ENCODE peak calls at places on chromosomes 5 and 9, in ten cellular contexts. One of them, this sample, is unnamed.

GRCh38 chr9:34546834-34547827 is 24.3 kb upstream of the ENHO start:
- DNase-seq in ascending aorta: peak; percentile 75
- DNase-seq in stimulated activated CD4-positive, alpha-beta T cell treated with anti-CD3 and anti-CD28 coated beads, Interleukin-4, amount 100 ng/mL, for 1 hour: peak; percentile 59
- DNase-seq in stimulated activated CD8-positive, alpha-beta memory T cell treated with anti-CD3 and anti-CD28 coated beads, Interleukin-7, amount 100 ng/mL, for 48 hours: peak; percentile 21
- DNase-seq in T1000: no peak
- DNase-seq in adrenal gland: peak; percentile 45
- DNase-seq in HAP-1: peak; percentile 87
- DNase-seq in pons: peak; percentile 74
- DNase-seq in cerebellar nuclear complex: peak; percentile 18
- DNase-seq in neural crest cell: peak; percentile 79
- DNase-seq in this sample: peak; percentile 39

GRCh38 chr5:179778591-179778990 is 15.2 kb upstream of the LTC4S start:
- DNase-seq in ascending aorta: no peak
- DNase-seq in neural crest cell: no peak
- DNase-seq in stimulated activated CD8-positive, alpha-beta memory T cell treated with anti-CD3 and anti-CD28 coated beads, Interleukin-7, amount 100 ng/mL, for 48 hours: no peak
- DNase-seq in cerebellar nuclear complex: no peak
- DNase-seq in stimulated activated CD4-positive, alpha-beta T cell treated with anti-CD3 and anti-CD28 coated beads, Interleukin-4, amount 100 ng/mL, for 1 hour: no peak
- DNase-seq in HAP-1: no peak
- DNase-seq in adrenal gland: no peak
- DNase-seq in pons: no peak
- DNase-seq in T1000: no peak
- DNase-seq in this sample: no peak

GRCh38 chr5:118441034-118441433 is 547.3 kb downstream of the DTWD2 start:
- DNase-seq in stimulated activated CD4-positive, alpha-beta T cell treated with anti-CD3 and anti-CD28 coated beads, Interleukin-4, amount 100 ng/mL, for 1 hour: no peak
- DNase-seq in HAP-1: no peak
- DNase-seq in adrenal gland: no peak
- DNase-seq in pons: no peak
- DNase-seq in ascending aorta: no peak
- DNase-seq in neural crest cell: no peak
- DNase-seq in T1000: no peak
- DNase-seq in cerebellar nuclear complex: no peak
- DNase-seq in stimulated activated CD8-positive, alpha-beta memory T cell treated with anti-CD3 and anti-CD28 coated beads, Interleukin-7, amount 100 ng/mL, for 48 hours: no peak
- DNase-seq in this sample: no peak

GRCh38 chr9:96615421-96615820 is 4.2 kb downstream of the CDC14B start:
- DNase-seq in pons: no peak
- DNase-seq in stimulated activated CD4-positive, alpha-beta T cell treated with anti-CD3 and anti-CD28 coated beads, Interleukin-4, amount 100 ng/mL, for 1 hour: no peak
- DNase-seq in HAP-1: no peak
- DNase-seq in adrenal gland: no peak
- DNase-seq in T1000: no peak
- DNase-seq in neural crest cell: no peak
- DNase-seq in ascending aorta: no peak
- DNase-seq in cerebellar nuclear complex: no peak
- DNase-seq in stimulated activated CD8-positive, alpha-beta memory T cell treated with anti-CD3 and anti-CD28 coated beads, Interleukin-7, amount 100 ng/mL, for 48 hours: no peak
- DNase-seq in this sample: no peak

GRCh38 chr9:36407122-36407723 is 7.2 kb upstream of the RNF38 start:
- DNase-seq in ascending aorta: peak; percentile 79
- DNase-seq in neural crest cell: peak; percentile 52
- DNase-seq in stimulated activated CD8-positive, alpha-beta memory T cell treated with anti-CD3 and anti-CD28 coated beads, Interleukin-7, amount 100 ng/mL, for 48 hours: no peak
- DNase-seq in stimulated activated CD4-positive, alpha-beta T cell treated with anti-CD3 and anti-CD28 coated beads, Interleukin-4, amount 100 ng/mL, for 1 hour: peak; percentile 40
- DNase-seq in cerebellar nuclear complex: peak; percentile 8
- DNase-seq in pons: peak; percentile 81
- DNase-seq in HAP-1: peak; percentile 69
- DNase-seq in adrenal gland: peak; percentile 29
- DNase-seq in T1000: no peak
- DNase-seq in this sample: peak; percentile 60

GRCh38 chr5:117682416-117682815 is 1107.8 kb upstream of the SEMA6A start:
- DNase-seq in cerebellar nuclear complex: no peak
- DNase-seq in stimulated activated CD4-positive, alpha-beta T cell treated with anti-CD3 and anti-CD28 coated beads, Interleukin-4, amount 100 ng/mL, for 1 hour: no peak
- DNase-seq in neural crest cell: no peak
- DNase-seq in T1000: no peak
- DNase-seq in pons: no peak
- DNase-seq in adrenal gland: no peak
- DNase-seq in ascending aorta: no peak
- DNase-seq in HAP-1: no peak
- DNase-seq in stimulated activated CD8-positive, alpha-beta memory T cell treated with anti-CD3 and anti-CD28 coated beads, Interleukin-7, amount 100 ng/mL, for 48 hours: no peak
- DNase-seq in this sample: no peak

GRCh38 chr9:31605164-31605563 is 779.3 kb upstream of the ACO1 start:
- DNase-seq in adrenal gland: no peak
- DNase-seq in ascending aorta: no peak
- DNase-seq in T1000: no peak
- DNase-seq in neural crest cell: no peak
- DNase-seq in pons: no peak
- DNase-seq in stimulated activated CD8-positive, alpha-beta memory T cell treated with anti-CD3 and anti-CD28 coated beads, Interleukin-7, amount 100 ng/mL, for 48 hours: no peak
- DNase-seq in cerebellar nuclear complex: no peak
- DNase-seq in HAP-1: no peak
- DNase-seq in stimulated activated CD4-positive, alpha-beta T cell treated with anti-CD3 and anti-CD28 coated beads, Interleukin-4, amount 100 ng/mL, for 1 hour: no peak
- DNase-seq in this sample: no peak

GRCh38 chr5:160359816-160360215 is 10.6 kb downstream of the C1QTNF2 start:
- DNase-seq in cerebellar nuclear complex: no peak
- DNase-seq in ascending aorta: no peak
- DNase-seq in stimulated activated CD4-positive, alpha-beta T cell treated with anti-CD3 and anti-CD28 coated beads, Interleukin-4, amount 100 ng/mL, for 1 hour: no peak
- DNase-seq in neural crest cell: no peak
- DNase-seq in adrenal gland: no peak
- DNase-seq in HAP-1: no peak
- DNase-seq in pons: no peak
- DNase-seq in T1000: no peak
- DNase-seq in stimulated activated CD8-positive, alpha-beta memory T cell treated with anti-CD3 and anti-CD28 coated beads, Interleukin-7, amount 100 ng/mL, for 48 hours: no peak
- DNase-seq in this sample: peak; percentile 56

GRCh38 chr5:1726469-1726865 is 73.2 kb downstream of the MRPL36 start:
- DNase-seq in stimulated activated CD4-positive, alpha-beta T cell treated with anti-CD3 and anti-CD28 coated beads, Interleukin-4, amount 100 ng/mL, for 1 hour: no peak
- DNase-seq in ascending aorta: no peak
- DNase-seq in cerebellar nuclear complex: no peak
- DNase-seq in stimulated activated CD8-positive, alpha-beta memory T cell treated with anti-CD3 and anti-CD28 coated beads, Interleukin-7, amount 100 ng/mL, for 48 hours: no peak
- DNase-seq in T1000: no peak
- DNase-seq in HAP-1: no peak
- DNase-seq in adrenal gland: peak; percentile 8
- DNase-seq in pons: no peak
- DNase-seq in neural crest cell: no peak
- DNase-seq in this sample: no peak

GRCh38 chr9:113626735-113627495 is 163.4 kb downstream of the RGS3 start:
- DNase-seq in adrenal gland: peak; percentile 11
- DNase-seq in pons: no peak
- DNase-seq in T1000: no peak
- DNase-seq in ascending aorta: peak; percentile 78
- DNase-seq in HAP-1: no peak
- DNase-seq in stimulated activated CD4-positive, alpha-beta T cell treated with anti-CD3 and anti-CD28 coated beads, Interleukin-4, amount 100 ng/mL, for 1 hour: no peak
- DNase-seq in cerebellar nuclear complex: no peak
- DNase-seq in neural crest cell: no peak
- DNase-seq in stimulated activated CD8-positive, alpha-beta memory T cell treated with anti-CD3 and anti-CD28 coated beads, Interleukin-7, amount 100 ng/mL, for 48 hours: no peak
- DNase-seq in this sample: no peak

GRCh38 chr5:138503487-138504270 is 38.4 kb downstream of the EGR1 start:
- DNase-seq in stimulated activated CD4-positive, alpha-beta T cell treated with anti-CD3 and anti-CD28 coated beads, Interleukin-4, amount 100 ng/mL, for 1 hour: no peak
- DNase-seq in stimulated activated CD8-positive, alpha-beta memory T cell treated with anti-CD3 and anti-CD28 coated beads, Interleukin-7, amount 100 ng/mL, for 48 hours: no peak
- DNase-seq in pons: peak; percentile 75
- DNase-seq in cerebellar nuclear complex: peak; percentile 51
- DNase-seq in adrenal gland: peak; percentile 42
- DNase-seq in neural crest cell: peak; percentile 39
- DNase-seq in T1000: no peak
- DNase-seq in HAP-1: peak; percentile 53
- DNase-seq in ascending aorta: no peak
- DNase-seq in this sample: peak; percentile 41

GRCh38 chr5:136200130-136200529 is 7.2 kb upstream of the SMIM32 start:
- DNase-seq in adrenal gland: no peak
- DNase-seq in stimulated activated CD8-positive, alpha-beta memory T cell treated with anti-CD3 and anti-CD28 coated beads, Interleukin-7, amount 100 ng/mL, for 48 hours: no peak
- DNase-seq in HAP-1: no peak
- DNase-seq in ascending aorta: no peak
- DNase-seq in pons: no peak
- DNase-seq in cerebellar nuclear complex: no peak
- DNase-seq in stimulated activated CD4-positive, alpha-beta T cell treated with anti-CD3 and anti-CD28 coated beads, Interleukin-4, amount 100 ng/mL, for 1 hour: no peak
- DNase-seq in T1000: no peak
- DNase-seq in neural crest cell: no peak
- DNase-seq in this sample: no peak

GRCh38 chr9:93575706-93576295 is 583 bp upstream of the PHF2 start:
- DNase-seq in stimulated activated CD8-positive, alpha-beta memory T cell treated with anti-CD3 and anti-CD28 coated beads, Interleukin-7, amount 100 ng/mL, for 48 hours: peak; percentile 31
- DNase-seq in neural crest cell: no peak
- DNase-seq in ascending aorta: peak; percentile 80
- DNase-seq in HAP-1: peak; percentile 35
- DNase-seq in cerebellar nuclear complex: no peak
- DNase-seq in adrenal gland: peak; percentile 58
- DNase-seq in stimulated activated CD4-positive, alpha-beta T cell treated with anti-CD3 and anti-CD28 coated beads, Interleukin-4, amount 100 ng/mL, for 1 hour: peak; percentile 57
- DNase-seq in pons: peak; percentile 48
- DNase-seq in T1000: peak; percentile 12
- DNase-seq in this sample: peak; percentile 62

GRCh38 chr9:112166176-112167140 is 8.6 kb downstream of the SUSD1 start:
- DNase-seq in pons: no peak
- DNase-seq in HAP-1: no peak
- DNase-seq in adrenal gland: no peak
- DNase-seq in cerebellar nuclear complex: no peak
- DNase-seq in stimulated activated CD8-positive, alpha-beta memory T cell treated with anti-CD3 and anti-CD28 coated beads, Interleukin-7, amount 100 ng/mL, for 48 hours: no peak
- DNase-seq in T1000: no peak
- DNase-seq in neural crest cell: no peak
- DNase-seq in ascending aorta: no peak
- DNase-seq in stimulated activated CD4-positive, alpha-beta T cell treated with anti-CD3 and anti-CD28 coated beads, Interleukin-4, amount 100 ng/mL, for 1 hour: no peak
- DNase-seq in this sample: peak; percentile 29

GRCh38 chr5:139651863-139652787 is 4.0 kb downstream of the CXXC5 start:
- DNase-seq in adrenal gland: peak; percentile 84
- DNase-seq in stimulated activated CD4-positive, alpha-beta T cell treated with anti-CD3 and anti-CD28 coated beads, Interleukin-4, amount 100 ng/mL, for 1 hour: peak; percentile 57
- DNase-seq in cerebellar nuclear complex: peak; percentile 63
- DNase-seq in HAP-1: peak; percentile 89
- DNase-seq in pons: peak; percentile 96
- DNase-seq in stimulated activated CD8-positive, alpha-beta memory T cell treated with anti-CD3 and anti-CD28 coated beads, Interleukin-7, amount 100 ng/mL, for 48 hours: no peak
- DNase-seq in neural crest cell: peak; percentile 47
- DNase-seq in ascending aorta: peak; percentile 93
- DNase-seq in T1000: peak; percentile 62
- DNase-seq in this sample: peak; percentile 86

GRCh38 chr5:144004146-144004545 is 166.3 kb downstream of the YIPF5 start:
- DNase-seq in stimulated activated CD4-positive, alpha-beta T cell treated with anti-CD3 and anti-CD28 coated beads, Interleukin-4, amount 100 ng/mL, for 1 hour: no peak
- DNase-seq in ascending aorta: no peak
- DNase-seq in cerebellar nuclear complex: no peak
- DNase-seq in T1000: no peak
- DNase-seq in stimulated activated CD8-positive, alpha-beta memory T cell treated with anti-CD3 and anti-CD28 coated beads, Interleukin-7, amount 100 ng/mL, for 48 hours: no peak
- DNase-seq in neural crest cell: no peak
- DNase-seq in pons: no peak
- DNase-seq in adrenal gland: no peak
- DNase-seq in HAP-1: no peak
- DNase-seq in this sample: no peak

GRCh38 chr5:14854806-14855205 is 16.8 kb downstream of the ANKH start:
- DNase-seq in pons: no peak
- DNase-seq in HAP-1: no peak
- DNase-seq in neural crest cell: no peak
- DNase-seq in stimulated activated CD8-positive, alpha-beta memory T cell treated with anti-CD3 and anti-CD28 coated beads, Interleukin-7, amount 100 ng/mL, for 48 hours: no peak
- DNase-seq in cerebellar nuclear complex: no peak
- DNase-seq in stimulated activated CD4-positive, alpha-beta T cell treated with anti-CD3 and anti-CD28 coated beads, Interleukin-4, amount 100 ng/mL, for 1 hour: no peak
- DNase-seq in ascending aorta: no peak
- DNase-seq in adrenal gland: no peak
- DNase-seq in T1000: no peak
- DNase-seq in this sample: no peak

GRCh38 chr5:150734579-150735384 is 24.0 kb downstream of the DCTN4 start:
- DNase-seq in cerebellar nuclear complex: no peak
- DNase-seq in neural crest cell: no peak
- DNase-seq in pons: peak; percentile 66
- DNase-seq in stimulated activated CD4-positive, alpha-beta T cell treated with anti-CD3 and anti-CD28 coated beads, Interleukin-4, amount 100 ng/mL, for 1 hour: peak; percentile 7
- DNase-seq in HAP-1: peak; percentile 39
- DNase-seq in stimulated activated CD8-positive, alpha-beta memory T cell treated with anti-CD3 and anti-CD28 coated beads, Interleukin-7, amount 100 ng/mL, for 48 hours: no peak
- DNase-seq in adrenal gland: peak; percentile 59
- DNase-seq in ascending aorta: peak; percentile 71
- DNase-seq in T1000: no peak
- DNase-seq in this sample: no peak